ENCODE peak calls at places on chromosomes 11 and 22, in four cellular contexts. W is pancreas, P is H9, M is fibroblast of lung. A is an unnamed sample.

GRCh38 chr22:34943830-34944229 is 122.1 kb upstream of the ISX start:
- DNase-seq in P (no peak), M (no peak), W (no peak), A (no peak)

GRCh38 chr11:117960406-117960805 is 25.8 kb upstream of the IL10RA start:
- DNase-seq in P (no peak), M (no peak), W (no peak), A (no peak)

GRCh38 chr11:2794947-2795346 is 90.6 kb downstream of the CDKN1C start:
- DNase-seq in W (peak; percentile 12), M (no peak), P (no peak), A (no peak)

GRCh38 chr22:38448945-38449745 is 5.9 kb downstream of the KCNJ4 start:
- DNase-seq in P (no peak), W (no peak), M (no peak), A (no peak)

GRCh38 chr11:32434387-32435151 is 770 bp downstream of the WT1 start:
- DNase-seq in M (no peak), P (peak; percentile 67), W (no peak), A (no peak)

GRCh38 chr11:112786886-112787530 is 174.2 kb upstream of the NCAM1 start:
- DNase-seq in P (no peak), M (no peak), W (no peak), A (no peak)

GRCh38 chr11:123525511-123525918 is 95.4 kb downstream of the GRAMD1B start:
- DNase-seq in P (no peak), W (no peak), M (no peak), A (peak; percentile 65)

GRCh38 chr11:66956689-66957290 is 1.4 kb downstream of the PC start:
- DNase-seq in P (peak; percentile 47), W (no peak), M (peak; percentile 77), A (no peak)

GRCh38 chr22:17633217-17633997 is 4.9 kb upstream of the ATP6V1E1 start:
- DNase-seq in M (peak; percentile 22), W (no peak), P (no peak), A (no peak)

GRCh38 chr22:27554841-27555456 is 246.6 kb downstream of the MN1 start:
- DNase-seq in W (no peak), M (no peak), P (no peak), A (no peak)

GRCh38 chr11:134155946-134156865 is 67.6 kb downstream of the NCAPD3 start:
- DNase-seq in W (no peak), M (no peak), P (no peak), A (no peak)

GRCh38 chr11:70569996-70570692 is 171.8 kb downstream of the CTTN start:
- DNase-seq in M (no peak), W (no peak), P (no peak), A (no peak)

GRCh38 chr11:57426754-57427691 is at the start of gene SLC43A3:
- DNase-seq in M (peak; percentile 97), P (peak; percentile 79), W (peak; percentile 73), A (peak; percentile 78)

GRCh38 chr11:45017329-45017728 is 66.6 kb upstream of the TP53I11 start:
- DNase-seq in W (no peak), M (no peak), P (peak; percentile 63), A (no peak)

GRCh38 chr22:37425369-37425768 is 1.9 kb downstream of the ELFN2 start:
- DNase-seq in M (no peak), W (no peak), P (no peak), A (no peak)
- H3K27me3 ChIP-seq in M (peaks cover 43% of the 10 kb centered on the region), W (peaks cover 29% of the 10 kb centered on the region), P (peaks cover 21% of the 10 kb centered on the region), A (peaks cover 53% of the 10 kb centered on the region)

GRCh38 chr11:16960250-16960649 is 54.0 kb downstream of the PLEKHA7 start:
- DNase-seq in M (no peak), W (no peak), P (no peak), A (no peak)

GRCh38 chr11:16958833-16959232 is 55.4 kb downstream of the PLEKHA7 start:
- DNase-seq in P (no peak), M (no peak), W (no peak), A (no peak)

GRCh38 chr11:16956538-16957153 is 57.6 kb downstream of the PLEKHA7 start:
- DNase-seq in W (no peak), P (no peak), M (no peak), A (no peak)

GRCh38 chr11:16963316-16963876 is 50.8 kb downstream of the PLEKHA7 start:
- DNase-seq in M (no peak), P (no peak), W (no peak), A (no peak)

GRCh38 chr11:16959528-16960100 is 54.6 kb downstream of the PLEKHA7 start:
- DNase-seq in W (no peak), M (no peak), P (no peak), A (no peak)
- TF ChIP-seq CTCF in W (no peak), M (no peak), P (no peak), A (no peak)

GRCh38 chr11:124829986-124830385 is 29.8 kb upstream of the MSANTD2 start:
- DNase-seq in M (peak; percentile 30), W (no peak), P (no peak), A (no peak)

GRCh38 chr11:124832571-124832970 is 32.4 kb upstream of the MSANTD2 start:
- DNase-seq in P (no peak), W (no peak), M (no peak), A (no peak)

GRCh38 chr11:124831897-124832296 is 31.7 kb upstream of the MSANTD2 start:
- DNase-seq in M (no peak), W (no peak), P (no peak), A (no peak)

GRCh38 chr11:124834526-124835190 is 30.6 kb upstream of the ROBO3 start:
- DNase-seq in P (no peak), M (no peak), W (no peak), A (no peak)

GRCh38 chr11:124830749-124831148 is 30.5 kb upstream of the MSANTD2 start:
- DNase-seq in W (no peak), M (no peak), P (no peak), A (no peak)
- H3K27me3 ChIP-seq in W (no peaks in the 10 kb centered on the region), M (peaks cover 4% of the 10 kb centered on the region), P (no peaks in the 10 kb centered on the region), A (no peaks in the 10 kb centered on the region)

GRCh38 chr11:65810046-65810868 is 23.4 kb downstream of the OVOL1 start:
- DNase-seq in P (no peak), M (no peak), W (no peak), A (no peak)
- TF ChIP-seq CTCF in P (peak; percentile 15), M (no peak), W (no peak), A (peak; percentile 15)

GRCh38 chr22:44932493-44932892 is 77.3 kb downstream of the PHF21B start:
- DNase-seq in P (no peak), M (no peak), W (no peak), A (no peak)

GRCh38 chr22:44931077-44931540 is 78.7 kb downstream of the PHF21B start:
- DNase-seq in W (no peak), M (peak; percentile 14), P (no peak), A (no peak)

GRCh38 chr22:44930711-44931035 is 79.1 kb downstream of the PHF21B start:
- DNase-seq in P (no peak), M (no peak), W (no peak), A (no peak)

GRCh38 chr22:44930016-44930710 is 79.6 kb downstream of the PHF21B start:
- DNase-seq in P (no peak), M (no peak), W (no peak), A (no peak)

GRCh38 chr22:44931766-44932165 is 78.0 kb downstream of the PHF21B start:
- DNase-seq in P (no peak), M (no peak), W (no peak), A (no peak)
- H3K27me3 ChIP-seq in P (no peaks in the 10 kb centered on the region), M (no peaks in the 10 kb centered on the region), W (no peaks in the 10 kb centered on the region), A (no peaks in the 10 kb centered on the region)

GRCh38 chr11:77231800-77232199 is 69.7 kb downstream of the GDPD4 start:
- DNase-seq in M (no peak), W (no peak), P (no peak), A (no peak)
- TF ChIP-seq CTCF in M (no peak), W (no peak), P (no peak), A (no peak)

GRCh38 chr11:111231836-111232235 is 13.7 kb upstream of the POU2AF2 start:
- DNase-seq in M (peak; percentile 65), W (no peak), P (no peak), A (no peak)

DNA sequence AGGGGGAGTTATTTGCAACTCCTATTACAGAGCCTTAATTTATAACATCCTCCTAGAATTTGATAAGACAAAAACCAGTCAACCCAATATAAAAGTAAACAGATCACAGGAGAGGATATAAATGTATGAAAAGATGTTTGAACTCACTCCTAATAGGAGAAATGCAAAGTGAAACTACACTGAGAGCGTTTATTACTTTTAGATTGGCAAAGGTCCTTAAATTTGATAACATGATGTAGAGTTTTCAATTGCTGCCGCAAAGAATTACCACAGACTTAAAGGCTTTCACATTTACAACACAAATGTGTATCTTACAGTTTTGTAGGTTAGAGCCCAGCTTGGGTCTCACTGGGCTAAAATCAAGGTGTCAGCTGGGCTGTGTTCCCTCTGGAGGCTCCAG is 9.2 kb upstream of the POU2AF2 start:
- DNase-seq in W (no peak), P (no peak), M (peak; percentile 20), A (no peak)
- H3K27me3 ChIP-seq in W (no peaks in the 10 kb centered on the region), P (no peaks in the 10 kb centered on the region), M (no peaks in the 10 kb centered on the region), A (no peaks in the 10 kb centered on the region)

DNA sequence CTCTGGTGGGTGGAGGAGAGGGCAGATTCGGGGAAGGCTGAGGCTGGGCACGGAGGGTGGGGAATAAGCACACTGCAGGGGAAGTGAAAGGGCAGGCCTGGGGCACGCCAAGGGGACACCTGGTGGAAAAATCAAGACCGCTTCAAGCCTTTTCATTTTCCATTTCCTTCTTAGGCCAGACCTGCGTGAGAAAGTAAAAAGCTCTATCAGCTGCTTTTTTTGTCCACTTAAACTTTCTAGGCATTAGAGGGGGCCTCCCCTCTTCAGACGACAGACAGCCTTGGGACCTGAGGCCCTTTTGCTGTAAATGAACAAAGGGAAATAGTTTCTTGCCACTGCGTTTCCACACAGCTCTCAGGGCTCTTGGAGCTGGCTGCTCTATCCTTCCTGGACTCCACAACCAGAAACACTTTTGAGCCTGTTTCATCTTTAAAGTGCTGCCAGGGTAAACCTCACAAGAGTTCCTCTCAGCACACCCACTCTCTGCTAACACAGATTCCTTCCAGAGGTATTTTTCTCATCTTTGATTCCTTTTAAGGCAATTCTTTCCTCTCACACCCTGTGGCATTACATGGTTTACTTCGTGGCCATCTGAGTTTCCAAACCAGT is 25.0 kb upstream of the SERPIND1 start:
- DNase-seq in P (no peak), W (no peak), M (no peak), A (no peak)
- TF ChIP-seq CTCF in P (no peak), W (no peak), M (no peak), A (no peak)

GRCh38 chr22:42427211-42427610 is 5.0 kb downstream of the NFAM1 start:
- DNase-seq in P (no peak), W (no peak), M (no peak), A (peak; percentile 91)

GRCh38 chr22:42428025-42428424 is 4.2 kb downstream of the NFAM1 start:
- DNase-seq in M (no peak), P (no peak), W (no peak), A (no peak)

GRCh38 chr22:42428760-42429159 is 3.4 kb downstream of the NFAM1 start:
- DNase-seq in P (no peak), W (no peak), M (no peak), A (no peak)

GRCh38 chr22:42425337-42425988 is 6.7 kb downstream of the NFAM1 start:
- DNase-seq in P (peak; percentile 21), W (no peak), M (no peak), A (no peak)

DNA sequence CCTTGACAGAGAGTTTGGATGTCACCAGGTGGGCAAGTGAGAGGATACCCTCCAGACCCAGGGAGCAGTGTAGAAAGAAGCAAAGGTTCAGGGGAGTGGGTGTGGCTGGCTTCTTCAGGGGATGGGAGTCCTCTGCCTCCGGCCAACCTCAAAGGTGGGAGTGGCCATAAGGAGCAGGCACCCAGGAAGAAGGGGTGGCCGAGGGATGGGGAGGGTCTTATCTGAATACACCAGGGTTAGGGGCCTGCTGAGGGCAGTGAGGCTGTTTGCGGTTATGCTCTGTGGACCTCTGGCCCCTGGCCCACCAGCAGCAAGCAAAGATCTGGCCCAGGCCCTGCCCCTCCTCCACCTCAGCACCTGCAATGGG is 6.2 kb downstream of the NFAM1 start:
- DNase-seq in M (no peak), P (no peak), W (no peak), A (no peak)
- H3K27me3 ChIP-seq in M (peaks cover 6% of the 10 kb centered on the region), P (no peaks in the 10 kb centered on the region), W (no peaks in the 10 kb centered on the region), A (no peaks in the 10 kb centered on the region)